ENCODE peak calls at places on chromosome X, in five cellular contexts. Q is GM20000, R is type B pancreatic cell, A is AG10803, S is body of pancreas. H is an unnamed sample.

GRCh38 chrX:73944582-73944947 is 359.4 kb upstream of the ZCCHC13 start:
- DNase-seq in S (no peak), A (no peak), Q (no peak), R (no peak), H (no peak)

GRCh38 chrX:46865281-46865680 is 28.4 kb downstream of the RP2 start:
- DNase-seq in R (no peak), A (peak), Q (no peak), S (peak), H (no peak)

GRCh38 chrX:136387951-136388502 is 87.3 kb downstream of the ADGRG4 start:
- DNase-seq in S (no peak), R (no peak), Q (no peak), A (no peak), H (no peak)

GRCh38 chrX:108447303-108447702 is 7.7 kb downstream of the COL4A5 start:
- DNase-seq in Q (no peak), R (no peak), A (no peak), S (no peak), H (no peak)

GRCh38 chrX:71111141-71111843 is at the start of gene IL2RG:
- DNase-seq in R (no peak), A (no peak), S (peak), Q (peak), H (no peak)

GRCh38 chrX:97895751-97896150 is 1012.0 kb downstream of the RPA4 start:
- DNase-seq in Q (no peak), A (peak), R (no peak), S (no peak), H (no peak)

GRCh38 chrX:121258545-121258944 is 211.1 kb downstream of the GLUD2 start:
- DNase-seq in Q (no peak), S (no peak), R (no peak), A (no peak), H (no peak)

GRCh38 chrX:1529328-1529727 is 7.7 kb downstream of the P2RY8 start:
- DNase-seq in Q (no peak), A (no peak), S (no peak), R (no peak), H (no peak)

GRCh38 chrX:149372861-149373260 is 132.2 kb downstream of the IDS start:
- DNase-seq in Q (no peak), R (no peak), S (no peak), A (peak), H (no peak)

GRCh38 chrX:124373348-124373747 is 27.0 kb downstream of the SH2D1A start:
- DNase-seq in S (no peak), A (no peak), Q (no peak), R (no peak), H (no peak)

GRCh38 chrX:17930850-17931249 is 69.8 kb upstream of the RAI2 start:
- DNase-seq in A (no peak), S (no peak), Q (no peak), R (no peak), H (no peak)
- TF ChIP-seq CTCF in A (no peak), S (no peak), Q (no peak), R (no peak), H (no peak)

DNA sequence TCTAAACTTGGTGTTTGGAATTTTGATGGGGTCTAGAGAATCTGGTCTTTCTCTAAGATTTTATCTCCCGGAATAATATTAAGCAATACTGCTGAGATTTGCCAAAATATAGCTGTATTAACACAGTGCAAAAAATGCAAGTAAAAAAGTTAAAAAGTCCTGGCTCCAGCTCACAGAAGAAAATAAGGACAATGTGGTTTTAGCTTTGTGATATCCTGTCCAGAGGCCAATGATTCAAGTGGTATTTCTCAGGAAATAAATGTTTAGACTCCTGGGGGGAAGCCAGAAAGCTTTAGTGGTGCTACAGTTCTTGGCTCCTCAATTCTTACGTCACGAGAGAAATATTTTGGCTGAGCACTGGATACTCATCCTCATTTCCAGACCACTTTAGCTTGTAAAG is 40.9 kb upstream of the IL13RA2 start:
- DNase-seq in R (no peak), Q (no peak), A (peak), S (peak), H (no peak)
- TF ChIP-seq CTCF in R (no peak), Q (no peak), A (no peak), S (no peak), H (no peak)

GRCh38 chrX:135191838-135192237 is 20.6 kb upstream of the CT55 start:
- DNase-seq in A (no peak), S (no peak), R (no peak), Q (no peak), H (no peak)

DNA sequence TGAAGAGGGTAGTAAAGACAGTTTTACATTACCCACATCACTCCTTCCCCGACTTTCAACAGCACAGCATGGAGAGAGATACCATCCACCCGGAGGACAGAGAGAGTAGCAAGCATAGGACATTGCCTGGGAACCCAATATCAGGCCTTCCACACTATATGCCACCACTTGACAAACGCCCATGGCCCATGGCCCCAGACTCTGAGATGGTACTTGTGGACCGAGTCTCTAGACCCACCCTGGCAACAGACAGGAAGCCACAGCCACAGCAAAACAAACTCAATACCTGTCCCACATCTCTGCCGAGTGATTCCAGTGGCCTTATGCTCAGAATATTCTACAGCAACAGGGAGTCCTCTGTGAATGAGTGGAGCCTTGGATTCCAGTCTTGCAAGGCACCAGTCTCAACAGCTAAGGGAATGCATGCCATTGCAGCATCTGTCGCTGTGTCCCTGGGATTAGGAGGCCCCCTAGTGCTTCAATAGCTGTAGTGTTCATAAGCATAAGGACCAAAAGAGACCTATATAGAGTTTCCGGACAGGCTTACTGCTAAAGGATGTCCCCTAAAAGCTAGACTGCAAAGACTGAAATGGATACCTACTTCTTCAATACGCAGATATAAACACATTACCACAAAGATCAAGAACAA is 14.7 kb upstream of the CT55 start:
- DNase-seq in R (no peak), Q (peak), A (peak), S (peak), H (no peak)
- TF ChIP-seq CTCF in R (peak), Q (peak), A (peak), S (peak), H (no peak)

GRCh38 chrX:44203791-44204190 is 139.7 kb downstream of the EFHC2 start:
- DNase-seq in S (no peak), R (no peak), A (no peak), Q (no peak), H (no peak)
- TF ChIP-seq CTCF in S (no peak), R (no peak), A (no peak), Q (no peak), H (no peak)

GRCh38 chrX:133666256-133666655 is 251.0 kb upstream of the GPC4 start:
- DNase-seq in Q (no peak), R (no peak), S (no peak), A (no peak), H (no peak)

GRCh38 chrX:133670394-133670793 is 255.1 kb upstream of the GPC4 start:
- DNase-seq in R (no peak), Q (peak), A (peak), S (peak), H (no peak)

GRCh38 chrX:133668225-133668931 is 253.1 kb upstream of the GPC4 start:
- DNase-seq in R (no peak), S (no peak), A (no peak), Q (no peak), H (no peak)
- TF ChIP-seq CTCF in R (no peak), S (no peak), A (no peak), Q (no peak), H (no peak)

GRCh38 chrX:155263854-155264628 is at the start of gene RAB39B:
- DNase-seq in S (peak), Q (peak), A (peak), R (no peak), H (no peak)
- TF ChIP-seq CTCF in S (no peak), Q (peak), A (no peak), R (no peak), H (no peak)

GRCh38 chrX:19659929-19660328 is 144.6 kb upstream of the MAP3K15 start:
- DNase-seq in S (no peak), A (no peak), Q (no peak), R (no peak), H (no peak)
- TF ChIP-seq CTCF in S (peak), A (peak), Q (no peak), R (peak), H (no peak)

DNA sequence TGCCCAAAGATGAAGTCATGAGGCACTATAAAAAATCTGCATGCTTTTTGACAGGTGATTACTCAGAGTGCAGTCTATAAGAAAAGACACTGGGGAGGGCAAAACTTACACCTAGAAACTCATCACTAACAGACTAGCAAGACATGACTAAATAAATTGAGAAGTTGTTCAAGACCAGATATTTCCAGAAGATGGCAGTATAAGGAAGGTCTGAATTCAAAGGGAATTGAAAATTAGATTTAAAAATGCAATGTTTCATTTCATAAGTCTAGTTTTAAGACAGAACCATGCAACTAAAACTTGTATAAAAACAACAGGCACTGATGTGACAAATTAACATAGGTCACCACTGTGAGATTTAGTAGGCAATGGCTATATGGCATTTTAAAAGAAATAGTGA is 232.5 kb upstream of the POF1B start:
- DNase-seq in S (no peak), Q (peak), A (peak), R (no peak), H (no peak)
- TF ChIP-seq CTCF in S (peak), Q (no peak), A (peak), R (peak), H (peak)

GRCh38 chrX:19005909-19006308 is 22.0 kb upstream of the PHKA2 start:
- DNase-seq in Q (no peak), R (no peak), A (no peak), S (no peak), H (no peak)
- TF ChIP-seq CTCF in Q (no peak), R (no peak), A (no peak), S (no peak), H (no peak)